ENCODE peak calls at places on chromosomes 11 and 22, in seven cellular contexts. Z is BE2C, C is fibroblast of pulmonary artery, H is cardiac fibroblast, S is HCT116, G is lower lobe of right lung, N is astrocyte of the spinal cord. E is an unnamed sample.

GRCh38 chr22:48507171-48507570 is 1320.5 kb downstream of the BRD1 start:
- DNase-seq in Z (no peak), H (no peak), N (no peak), S (no peak), C (no peak), G (no peak), E (no peak)

GRCh38 chr22:26891431-26891830 is 234.0 kb downstream of the MIAT start:
- DNase-seq in N (peak; percentile 31), Z (no peak), H (no peak), G (no peak), S (no peak), C (no peak), E (no peak)

GRCh38 chr11:3614742-3615171 is 27.0 kb downstream of the ART5 start:
- DNase-seq in Z (no peak), C (no peak), G (peak; percentile 72), N (no peak), H (no peak), S (no peak), E (no peak)

GRCh38 chr11:92266821-92267220 is 42.2 kb downstream of the FAT3 start:
- DNase-seq in G (no peak), N (no peak), Z (peak; percentile 44), C (no peak), H (no peak), S (no peak), E (no peak)

GRCh38 chr11:61963282-61964057 is 4.0 kb downstream of the FTH1 start:
- DNase-seq in S (no peak), N (no peak), C (peak; percentile 90), Z (no peak), H (peak; percentile 89), G (no peak), E (no peak)

GRCh38 chr22:29958170-29958569 is 75.2 kb downstream of the MTMR3 start:
- DNase-seq in G (no peak), S (no peak), C (no peak), N (no peak), Z (no peak), H (no peak), E (no peak)

GRCh38 chr22:25645964-25646363 is 81.5 kb downstream of the GRK3 start:
- DNase-seq in H (peak; percentile 35), G (no peak), C (no peak), Z (no peak), N (no peak), S (no peak), E (no peak)

GRCh38 chr22:48218889-48219420 is 1456.5 kb downstream of the TBC1D22A start:
- DNase-seq in H (no peak), N (no peak), Z (no peak), G (no peak), C (no peak), S (no peak), E (no peak)

GRCh38 chr11:17813391-17814059 is 78.9 kb downstream of the KCNC1 start:
- DNase-seq in G (no peak), Z (no peak), H (no peak), N (no peak), S (no peak), C (no peak), E (no peak)

GRCh38 chr11:57647368-57647767 is 2.3 kb downstream of the YPEL4 start:
- DNase-seq in C (no peak), S (no peak), G (no peak), H (peak; percentile 13), Z (no peak), N (no peak), E (no peak)

DNA sequence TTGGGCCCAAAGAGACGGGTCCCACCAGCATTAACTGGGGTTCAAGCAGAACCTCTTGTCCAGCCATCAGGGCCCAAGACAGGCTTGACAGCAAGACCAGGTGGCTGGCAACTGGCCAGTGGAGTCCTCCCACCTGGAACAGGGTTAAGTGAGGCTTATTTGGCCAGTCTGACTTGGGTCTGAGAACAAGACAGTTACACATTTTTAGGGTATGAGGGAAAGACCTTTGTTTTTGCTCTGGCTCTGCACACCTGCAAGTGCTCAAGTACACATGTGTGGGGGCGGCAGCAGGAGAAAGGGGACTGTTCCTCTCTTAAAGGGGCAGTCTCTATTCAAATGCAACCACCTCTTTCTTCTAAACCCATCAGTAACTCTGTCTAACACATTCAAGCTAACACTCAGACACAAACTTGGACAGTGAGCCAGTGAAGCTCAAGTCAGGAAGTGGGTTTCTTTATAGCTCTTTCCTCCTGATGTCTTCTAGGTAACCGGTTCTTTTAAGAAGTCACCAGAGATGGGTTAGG is 116.2 kb downstream of the ETS1 start:
- DNase-seq in G (no peak), C (no peak), S (no peak), H (no peak), Z (no peak), N (no peak), E (no peak)
- H3K4me3 ChIP-seq in G (no peak overlapping the region), C (no peak overlapping the region), S (no peak overlapping the region), H (no peak overlapping the region), Z (no peak overlapping the region), N (no peak overlapping the region), E (no peak overlapping the region)

DNA sequence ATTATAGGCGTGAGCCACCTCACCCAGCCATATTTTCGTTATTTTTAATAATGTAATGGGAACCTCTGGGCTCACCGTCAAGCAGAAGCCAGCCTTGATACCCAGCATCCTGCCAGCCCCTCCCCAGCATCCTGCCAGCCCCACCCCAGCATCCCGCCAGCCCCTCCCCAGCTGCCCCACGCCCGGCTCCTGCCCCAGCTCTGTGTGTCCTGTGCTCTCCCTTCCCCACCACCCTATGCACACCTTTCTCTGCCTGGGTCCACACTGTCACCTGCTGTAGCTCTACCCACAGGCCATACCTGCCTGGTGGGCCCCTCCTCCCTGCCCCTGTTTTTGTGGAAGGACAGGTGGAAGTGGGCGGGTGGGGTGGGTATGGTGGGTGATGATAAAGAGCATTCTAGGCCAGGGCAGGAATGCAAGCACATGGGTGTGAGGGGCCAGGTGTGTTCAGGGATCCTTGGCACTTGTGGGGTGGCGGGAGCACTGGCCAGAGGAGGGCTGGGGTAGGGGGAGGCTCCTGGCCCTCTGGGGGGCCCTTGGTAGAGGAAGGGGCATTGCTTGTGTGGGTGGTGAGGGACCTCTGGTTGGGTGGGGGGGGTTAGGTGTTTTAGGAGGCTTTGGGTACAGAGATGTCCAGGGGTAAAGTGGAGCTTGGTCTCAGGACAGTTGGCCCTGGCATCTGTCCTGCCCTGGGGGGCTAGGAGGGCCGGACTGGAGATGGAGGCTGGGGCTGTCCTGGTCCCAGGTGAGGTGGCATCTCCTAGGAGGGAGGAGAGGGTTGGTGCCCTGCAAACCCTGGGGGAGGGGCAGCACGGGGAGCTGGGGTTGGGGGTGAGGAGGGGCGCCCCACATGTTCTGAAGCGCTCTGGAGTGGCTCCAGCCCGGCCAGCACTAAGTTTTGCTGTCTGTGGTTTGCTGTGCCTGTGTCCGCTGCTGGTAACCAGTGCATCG is 25.9 kb upstream of the GRAMD4 start:
- DNase-seq in G (peak; percentile 38), S (no peak), H (no peak), Z (no peak), N (no peak), C (no peak), E (no peak)
- TF ChIP-seq CTCF in G (no peak), S (no peak), H (no peak), Z (no peak), N (no peak), C (no peak), E (no peak)

GRCh38 chr11:87574193-87574592 is 536.5 kb downstream of the TMEM135 start:
- DNase-seq in S (no peak), H (no peak), N (no peak), G (no peak), Z (no peak), C (no peak), E (no peak)

DNA sequence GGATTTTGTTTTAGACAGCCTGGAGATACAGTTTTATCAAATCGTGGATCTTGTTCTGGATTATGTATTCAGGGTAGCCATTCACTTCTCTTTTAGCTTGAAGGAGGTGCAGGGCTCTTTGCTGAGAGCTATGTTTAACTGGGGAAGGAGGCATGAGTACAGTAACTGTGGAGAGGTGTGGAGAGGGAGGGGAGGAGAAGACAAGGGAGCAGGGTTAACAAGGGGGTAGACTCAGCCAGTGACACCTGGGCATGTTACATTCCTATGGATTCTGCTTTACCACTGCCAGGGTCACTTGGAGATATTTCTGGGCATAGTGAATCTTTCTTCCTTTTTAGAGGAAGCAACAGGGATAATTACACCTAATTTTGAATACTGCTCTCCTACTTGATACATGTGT is 536.0 kb downstream of the TMEM135 start:
- DNase-seq in Z (no peak), C (no peak), G (no peak), S (no peak), N (no peak), H (no peak), E (no peak)
- H3K4me3 ChIP-seq in Z (no peak overlapping the region), C (no peak overlapping the region), G (no peak overlapping the region), S (no peak overlapping the region), N (no peak overlapping the region), H (no peak overlapping the region), E (no peak overlapping the region)

DNA sequence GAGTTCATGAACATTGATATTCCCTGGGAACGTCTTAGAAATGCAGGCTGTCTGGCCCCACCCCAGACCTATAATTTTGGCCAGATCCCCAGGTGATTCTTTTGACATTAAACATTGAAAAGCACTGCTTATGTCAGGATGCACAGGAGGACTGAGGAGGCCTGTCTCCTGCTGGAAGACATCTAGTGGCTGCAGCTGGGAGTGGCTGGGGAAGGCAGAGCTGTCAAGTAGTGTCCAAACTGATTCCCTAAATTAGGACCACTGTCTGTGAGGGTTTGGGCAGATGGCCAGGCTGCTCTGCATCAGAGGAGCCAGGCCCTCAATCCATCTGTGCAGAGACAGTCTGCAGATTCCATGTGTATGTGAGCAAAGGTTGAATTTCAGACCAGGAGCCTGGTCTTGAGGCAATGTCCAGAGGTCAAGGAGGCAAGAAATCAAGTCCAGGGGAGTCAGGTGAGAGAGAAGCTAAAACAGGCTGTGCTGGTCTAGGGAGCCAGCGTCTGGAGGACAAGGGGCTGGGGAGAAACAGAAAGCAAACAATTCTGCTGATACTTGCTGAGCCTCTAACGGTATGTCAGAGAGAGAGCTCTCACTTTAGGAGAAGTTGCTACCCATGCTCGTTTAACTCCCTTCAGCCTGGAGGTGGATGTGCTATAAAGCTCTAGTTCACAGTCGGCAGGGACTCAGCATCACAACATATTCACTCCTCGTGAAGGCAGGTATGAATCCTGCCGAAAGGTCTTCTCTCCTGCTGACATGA is 15.3 kb upstream of the SYTL2 start:
- DNase-seq in Z (peak; percentile 56), G (no peak), N (peak; percentile 39), C (peak; percentile 30), S (no peak), H (peak; percentile 49), E (no peak)
- TF ChIP-seq CTCF in Z (peak; percentile 49), G (peak; percentile 37), N (peak; percentile 66), C (peak; percentile 53), S (peak; percentile 70), H (peak; percentile 74), E (peak; percentile 56)

DNA sequence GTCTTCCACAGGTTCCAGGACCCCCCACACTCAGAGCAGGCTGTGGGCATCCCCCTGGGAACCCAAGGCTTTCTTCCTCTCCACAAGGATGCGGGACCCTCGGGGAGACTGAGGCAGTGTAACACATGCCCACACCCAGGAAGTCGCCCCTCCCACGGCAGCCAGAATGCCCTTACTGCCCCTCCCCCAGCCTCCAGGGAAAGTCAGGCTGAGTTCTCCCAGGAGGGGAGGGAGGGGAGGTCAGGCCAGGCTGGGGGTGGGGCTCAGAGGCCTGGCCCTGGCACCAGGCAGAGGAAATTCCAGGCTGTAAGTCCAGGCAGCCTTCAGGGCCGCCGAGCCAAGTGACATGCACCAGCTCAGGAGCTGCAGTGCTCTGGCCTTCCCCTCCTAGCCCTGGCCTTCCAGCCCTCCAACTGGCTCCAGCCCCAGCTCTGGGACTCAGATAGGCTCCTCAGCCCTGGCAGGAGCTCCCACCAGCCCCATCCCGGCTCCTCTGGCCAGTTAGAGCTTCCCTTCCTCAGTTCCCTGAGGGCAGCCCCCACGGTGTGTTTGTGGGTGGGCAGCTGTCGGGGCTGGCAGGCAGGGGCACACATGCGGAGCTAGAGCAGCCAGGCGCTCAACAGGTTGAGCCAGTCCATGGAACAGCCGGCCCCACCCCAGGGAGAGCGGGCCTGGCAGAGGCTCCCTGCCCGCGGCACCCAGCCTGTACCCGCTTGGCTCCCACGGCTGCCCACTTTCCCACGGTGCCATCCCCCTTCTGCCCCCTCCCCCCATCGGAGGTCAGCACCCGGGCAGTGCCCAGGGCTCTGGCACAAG is 3.6 kb downstream of the BCL9L start:
- DNase-seq in S (no peak), N (no peak), G (peak; percentile 87), H (peak; percentile 82), C (peak; percentile 89), Z (peak; percentile 76), E (no peak)
- H3K4me3 ChIP-seq in S (peak overlapping the region; percentile 96), N (peak overlapping the region; percentile 98), G (peak overlapping the region; percentile 93), H (peak overlapping the region; percentile 99), C (peak overlapping the region; percentile 98), Z (peak overlapping the region; percentile 92), E (peak overlapping the region; percentile 98)